ENCODE peak calls at places on chromosomes 16 and 17, in seven cellular contexts. J is frontal cortex, D is left ventricle myocardium inferior, C is pulmonary artery endothelial cell, O is OCI-LY7, P is NCI-H1092, G is SW480. F is an unnamed sample.
A peak's percentile ranks its signal among the peaks of the same experiment; 100 is the strongest.

GRCh38 chr16:35598696-35599332 is 2139.4 kb downstream of the TP53TG3F start:
- DNase-seq in J (no peak), D (no peak), C (no peak), O (no peak), P (no peak), G (peak; percentile 9), F (no peak)

GRCh38 chr17:29010129-29010528 is 4.3 kb upstream of the SEZ6 start:
- DNase-seq in J (no peak), D (no peak), C (no peak), O (no peak), P (no peak), G (no peak), F (no peak)

GRCh38 chr17:58324409-58325288 is 3.9 kb downstream of the TSPOAP1 start:
- DNase-seq in J (peak; percentile 64), D (no peak), C (no peak), O (no peak), P (no peak), G (peak; percentile 42), F (no peak)

GRCh38 chr16:56102159-56102798 is 89.0 kb upstream of the GNAO1 start:
- DNase-seq in J (peak; percentile 18), D (peak; percentile 61), C (no peak), O (no peak), P (peak; percentile 85), G (no peak), F (no peak)

GRCh38 chr17:39410279-39410678 is 8.9 kb upstream of the FBXL20 start:
- DNase-seq in J (no peak), D (no peak), C (no peak), O (no peak), P (no peak), G (no peak), F (no peak)

GRCh38 chr17:49342575-49342936 is 19.5 kb downstream of the ZNF652 start:
- DNase-seq in J (no peak), D (no peak), C (no peak), O (no peak), P (no peak), G (no peak), F (no peak)

GRCh38 chr17:78737332-78737731 is 44.7 kb downstream of the CYTH1 start:
- DNase-seq in J (no peak), D (no peak), C (no peak), O (no peak), P (no peak), G (peak; percentile 55), F (no peak)

GRCh38 chr17:82848022-82848592 is 8.3 kb upstream of the ZNF750 start:
- DNase-seq in J (no peak), D (no peak), C (no peak), O (no peak), P (no peak), G (peak; percentile 86), F (no peak)

GRCh38 chr16:70777973-70778406 is 23.0 kb downstream of the VAC14 start:
- DNase-seq in J (no peak), D (no peak), C (no peak), O (no peak), P (no peak), G (peak; percentile 2), F (peak; percentile 36)

GRCh38 chr17:77366558-77367245 is 225.9 kb downstream of the SEC14L1 start:
- DNase-seq in J (no peak), D (no peak), C (no peak), O (peak; percentile 48), P (peak; percentile 53), G (peak; percentile 56), F (no peak)

GRCh38 chr16:49452568-49452967 is 79.0 kb downstream of the C16orf78 start:
- DNase-seq in J (no peak), D (no peak), C (no peak), O (no peak), P (no peak), G (no peak), F (peak; percentile 6)

GRCh38 chr16:51306116-51306515 is 155.0 kb upstream of the SALL1 start:
- DNase-seq in J (no peak), D (no peak), C (no peak), O (no peak), P (no peak), G (no peak), F (no peak)

GRCh38 chr17:1058423-1059130 is 61.6 kb downstream of the TIMM22 start:
- DNase-seq in J (no peak), D (peak; percentile 55), C (no peak), O (peak; percentile 32), P (no peak), G (no peak), F (no peak)

GRCh38 chr17:17062356-17062755 is 20.1 kb downstream of the MPRIP start:
- DNase-seq in J (no peak), D (no peak), C (no peak), O (no peak), P (no peak), G (no peak), F (no peak)

GRCh38 chr16:89944773-89945172 is 3.8 kb upstream of the DEF8 start:
- DNase-seq in J (no peak), D (no peak), C (no peak), O (peak; percentile 81), P (no peak), G (no peak), F (no peak)

GRCh38 chr17:40810505-40810904 is 10.7 kb upstream of the KRT28 start:
- DNase-seq in J (no peak), D (no peak), C (peak; percentile 5), O (no peak), P (no peak), G (no peak), F (peak; percentile 14)

GRCh38 chr17:1143573-1143972 is 36.2 kb downstream of the ABR start:
- DNase-seq in J (peak; percentile 43), D (no peak), C (no peak), O (no peak), P (no peak), G (no peak), F (no peak)

GRCh38 chr17:18999911-19000310 is 4.7 kb downstream of the FAM83G start:
- DNase-seq in J (no peak), D (no peak), C (no peak), O (no peak), P (no peak), G (no peak), F (no peak)

GRCh38 chr16:23663918-23664317 is 14.8 kb upstream of the PLK1 start:
- DNase-seq in J (no peak), D (no peak), C (no peak), O (no peak), P (no peak), G (no peak), F (no peak)

GRCh38 chr16:28555593-28555992 is 1.9 kb downstream of the SGF29 start:
- DNase-seq in J (no peak), D (no peak), C (no peak), O (no peak), P (no peak), G (no peak), F (no peak)

F was measured in dermis microvascular lymphatic vessel endothelial cell.